ENCODE peak calls at places on chromosome 13, in seven cellular contexts. One of them, this sample, is unnamed.

GRCh38 chr13:86298741-86299140 is 499.5 kb upstream of the SLITRK6 start:
- DNase-seq in NCI-H1694: no peak
- DNase-seq in NCI-H526: no peak
- DNase-seq in keratinocyte: no peak
- DNase-seq in H4: no peak
- DNase-seq in immature natural killer cell: no peak
- DNase-seq in activated naive CD4-positive, alpha-beta T cell treated with Interleukin-2 at 50 U/mL for 16 hours: no peak
- DNase-seq in this sample: no peak

GRCh38 chr13:109422163-109422562 is 364.2 kb downstream of the IRS2 start:
- DNase-seq in NCI-H1694: no peak
- DNase-seq in NCI-H526: no peak
- DNase-seq in keratinocyte: no peak
- DNase-seq in H4: no peak
- DNase-seq in immature natural killer cell: no peak
- DNase-seq in activated naive CD4-positive, alpha-beta T cell treated with Interleukin-2 at 50 U/mL for 16 hours: no peak
- DNase-seq in this sample: no peak

GRCh38 chr13:76600086-76600485 is 286.1 kb downstream of the KCTD12 start:
- DNase-seq in NCI-H1694: no peak
- DNase-seq in NCI-H526: no peak
- DNase-seq in keratinocyte: no peak
- DNase-seq in H4: no peak
- DNase-seq in immature natural killer cell: no peak
- DNase-seq in activated naive CD4-positive, alpha-beta T cell treated with Interleukin-2 at 50 U/mL for 16 hours: no peak
- DNase-seq in this sample: no peak

GRCh38 chr13:109162248-109163051 is 533.0 kb downstream of the MYO16 start:
- DNase-seq in NCI-H1694: no peak
- DNase-seq in NCI-H526: peak; percentile 10
- DNase-seq in keratinocyte: no peak
- DNase-seq in H4: no peak
- DNase-seq in immature natural killer cell: no peak
- DNase-seq in activated naive CD4-positive, alpha-beta T cell treated with Interleukin-2 at 50 U/mL for 16 hours: no peak
- DNase-seq in this sample: peak; percentile 91

GRCh38 chr13:39501711-39502324 is 101.2 kb downstream of the LHFPL6 start:
- DNase-seq in NCI-H1694: no peak
- DNase-seq in NCI-H526: no peak
- DNase-seq in keratinocyte: no peak
- DNase-seq in H4: no peak
- DNase-seq in immature natural killer cell: no peak
- DNase-seq in activated naive CD4-positive, alpha-beta T cell treated with Interleukin-2 at 50 U/mL for 16 hours: no peak
- DNase-seq in this sample: no peak

GRCh38 chr13:51330741-51331140 is 8.8 kb upstream of the SERPINE3 start:
- DNase-seq in NCI-H1694: no peak
- DNase-seq in NCI-H526: no peak
- DNase-seq in keratinocyte: no peak
- DNase-seq in H4: peak; percentile 79
- DNase-seq in immature natural killer cell: no peak
- DNase-seq in activated naive CD4-positive, alpha-beta T cell treated with Interleukin-2 at 50 U/mL for 16 hours: no peak
- DNase-seq in this sample: no peak

GRCh38 chr13:95677564-95678386 is 836 bp downstream of the DNAJC3 start:
- DNase-seq in NCI-H1694: no peak
- DNase-seq in NCI-H526: peak; percentile 36
- DNase-seq in keratinocyte: no peak
- DNase-seq in H4: no peak
- DNase-seq in immature natural killer cell: no peak
- DNase-seq in activated naive CD4-positive, alpha-beta T cell treated with Interleukin-2 at 50 U/mL for 16 hours: no peak
- DNase-seq in this sample: no peak

GRCh38 chr13:109152941-109153340 is 523.5 kb downstream of the MYO16 start:
- DNase-seq in NCI-H1694: no peak
- DNase-seq in NCI-H526: no peak
- DNase-seq in keratinocyte: no peak
- DNase-seq in H4: no peak
- DNase-seq in immature natural killer cell: no peak
- DNase-seq in activated naive CD4-positive, alpha-beta T cell treated with Interleukin-2 at 50 U/mL for 16 hours: no peak
- DNase-seq in this sample: no peak

GRCh38 chr13:107842562-107843180 is 372.7 kb downstream of the LIG4 start:
- DNase-seq in NCI-H1694: no peak
- DNase-seq in NCI-H526: no peak
- DNase-seq in keratinocyte: no peak
- DNase-seq in H4: no peak
- DNase-seq in immature natural killer cell: no peak
- DNase-seq in activated naive CD4-positive, alpha-beta T cell treated with Interleukin-2 at 50 U/mL for 16 hours: no peak
- DNase-seq in this sample: no peak

GRCh38 chr13:113980489-113981064 is 6.7 kb upstream of the C13orf46 start:
- DNase-seq in NCI-H1694: no peak
- DNase-seq in NCI-H526: no peak
- DNase-seq in keratinocyte: no peak
- DNase-seq in H4: no peak
- DNase-seq in immature natural killer cell: no peak
- DNase-seq in activated naive CD4-positive, alpha-beta T cell treated with Interleukin-2 at 50 U/mL for 16 hours: no peak
- DNase-seq in this sample: no peak

GRCh38 chr13:97710797-97711196 is 242.7 kb upstream of the IPO5 start:
- DNase-seq in NCI-H1694: no peak
- DNase-seq in NCI-H526: no peak
- DNase-seq in keratinocyte: no peak
- DNase-seq in H4: peak; percentile 6
- DNase-seq in immature natural killer cell: no peak
- DNase-seq in activated naive CD4-positive, alpha-beta T cell treated with Interleukin-2 at 50 U/mL for 16 hours: no peak
- DNase-seq in this sample: no peak

GRCh38 chr13:91659583-91660415 is 261.4 kb downstream of the GPC5 start:
- DNase-seq in NCI-H1694: no peak
- DNase-seq in NCI-H526: no peak
- DNase-seq in keratinocyte: no peak
- DNase-seq in H4: no peak
- DNase-seq in immature natural killer cell: no peak
- DNase-seq in activated naive CD4-positive, alpha-beta T cell treated with Interleukin-2 at 50 U/mL for 16 hours: no peak
- DNase-seq in this sample: peak; percentile 6

GRCh38 chr13:85241045-85241444 is 558.2 kb downstream of the SLITRK6 start:
- DNase-seq in NCI-H1694: no peak
- DNase-seq in NCI-H526: no peak
- DNase-seq in keratinocyte: peak; percentile 50
- DNase-seq in H4: peak; percentile 44
- DNase-seq in immature natural killer cell: no peak
- DNase-seq in activated naive CD4-positive, alpha-beta T cell treated with Interleukin-2 at 50 U/mL for 16 hours: no peak
- DNase-seq in this sample: no peak

GRCh38 chr13:87536899-87537298 is 134.3 kb upstream of the SLITRK5 start:
- DNase-seq in NCI-H1694: no peak
- DNase-seq in NCI-H526: no peak
- DNase-seq in keratinocyte: no peak
- DNase-seq in H4: no peak
- DNase-seq in immature natural killer cell: no peak
- DNase-seq in activated naive CD4-positive, alpha-beta T cell treated with Interleukin-2 at 50 U/mL for 16 hours: no peak
- DNase-seq in this sample: no peak

GRCh38 chr13:75670496-75670895 is 34.4 kb downstream of the LMO7 start:
- DNase-seq in NCI-H1694: no peak
- DNase-seq in NCI-H526: no peak
- DNase-seq in keratinocyte: no peak
- DNase-seq in H4: no peak
- DNase-seq in immature natural killer cell: no peak
- DNase-seq in activated naive CD4-positive, alpha-beta T cell treated with Interleukin-2 at 50 U/mL for 16 hours: no peak
- DNase-seq in this sample: no peak

GRCh38 chr13:102609696-102610095 is 12.9 kb downstream of the TPP2 start:
- DNase-seq in NCI-H1694: no peak
- DNase-seq in NCI-H526: no peak
- DNase-seq in keratinocyte: no peak
- DNase-seq in H4: no peak
- DNase-seq in immature natural killer cell: no peak
- DNase-seq in activated naive CD4-positive, alpha-beta T cell treated with Interleukin-2 at 50 U/mL for 16 hours: no peak
- DNase-seq in this sample: no peak

GRCh38 chr13:44903596-44903995 is 85.7 kb downstream of the NUFIP1 start:
- DNase-seq in NCI-H1694: no peak
- DNase-seq in NCI-H526: no peak
- DNase-seq in keratinocyte: no peak
- DNase-seq in H4: peak; percentile 3
- DNase-seq in immature natural killer cell: no peak
- DNase-seq in activated naive CD4-positive, alpha-beta T cell treated with Interleukin-2 at 50 U/mL for 16 hours: no peak
- DNase-seq in this sample: no peak